ENCODE peak calls at places on chromosome 9, in ten cellular contexts. J, N, O, M, B, E, P, A, T and Y are unnamed samples.

GRCh38 chr9:131927092-131927491 is 152.6 kb downstream of the MED27 start:
- DNase-seq in J (no peak), N (no peak), O (no peak), M (no peak), B (no peak), E (no peak), P (no peak), A (no peak), T (no peak), Y (no peak)

GRCh38 chr9:135281151-135281550 is 193.7 kb downstream of the OLFM1 start:
- DNase-seq in J (no peak), N (no peak), O (no peak), M (no peak), B (no peak), E (no peak), P (no peak), A (no peak), T (no peak), Y (no peak)

GRCh38 chr9:129863059-129863690 is 27.9 kb downstream of the USP20 start:
- DNase-seq in J (no peak), N (no peak), O (no peak), M (peak; percentile 90), B (no peak), E (no peak), P (no peak), A (peak; percentile 96), T (peak; percentile 69), Y (peak; percentile 96)

GRCh38 chr9:36268007-36268427 is 9.8 kb upstream of the GNE start:
- DNase-seq in J (no peak), N (no peak), O (no peak), M (no peak), B (no peak), E (no peak), P (no peak), A (peak; percentile 61), T (no peak), Y (no peak)

GRCh38 chr9:4339783-4340335 is 40.0 kb upstream of the GLIS3 start:
- DNase-seq in J (no peak), N (peak; percentile 15), O (peak; percentile 13), M (no peak), B (no peak), E (no peak), P (no peak), A (no peak), T (no peak), Y (no peak)

GRCh38 chr9:81083062-81083461 is 606.3 kb downstream of the TLE1 start:
- DNase-seq in J (no peak), N (no peak), O (no peak), M (no peak), B (no peak), E (no peak), P (no peak), A (peak; percentile 38), T (no peak), Y (peak; percentile 21)

GRCh38 chr9:127397722-127398647 is 1.0 kb downstream of the SLC2A8 start:
- DNase-seq in J (no peak), N (peak; percentile 63), O (no peak), M (no peak), B (peak; percentile 77), E (peak; percentile 30), P (peak; percentile 81), A (peak; percentile 25), T (peak; percentile 43), Y (peak; percentile 57)

GRCh38 chr9:73050062-73050814 is 97.4 kb upstream of the ALDH1A1 start:
- DNase-seq in J (no peak), N (peak; percentile 47), O (no peak), M (no peak), B (no peak), E (no peak), P (no peak), A (peak; percentile 36), T (no peak), Y (no peak)

GRCh38 chr9:13095056-13095455 is 184.4 kb downstream of the MPDZ start:
- DNase-seq in J (no peak), N (no peak), O (no peak), M (no peak), B (no peak), E (no peak), P (no peak), A (no peak), T (no peak), Y (no peak)

GRCh38 chr9:137273616-137274320 is 3.8 kb upstream of the TOR4A start:
- DNase-seq in J (no peak), N (no peak), O (no peak), M (peak; percentile 67), B (peak; percentile 58), E (no peak), P (no peak), A (no peak), T (no peak), Y (no peak)

GRCh38 chr9:137275937-137276756 is 1.4 kb upstream of the TOR4A start:
- DNase-seq in J (no peak), N (no peak), O (no peak), M (no peak), B (peak; percentile 61), E (no peak), P (no peak), A (no peak), T (no peak), Y (no peak)

GRCh38 chr9:137277329-137278041 is at the start of gene TOR4A:
- DNase-seq in J (peak; percentile 63), N (peak; percentile 89), O (peak; percentile 42), M (peak; percentile 98), B (peak; percentile 85), E (peak; percentile 73), P (peak; percentile 93), A (peak; percentile 87), T (no peak), Y (peak; percentile 85)

GRCh38 chr9:137276757-137277328 is 683 bp upstream of the TOR4A start:
- DNase-seq in J (peak; percentile 33), N (no peak), O (no peak), M (no peak), B (peak; percentile 86), E (no peak), P (no peak), A (peak; percentile 45), T (no peak), Y (peak; percentile 86)

GRCh38 chr9:137275203-137275936 is 2.2 kb upstream of the TOR4A start:
- DNase-seq in J (no peak), N (no peak), O (no peak), M (no peak), B (no peak), E (no peak), P (no peak), A (no peak), T (no peak), Y (no peak)
- H3K4me1 ChIP-seq in J (peaks cover 21% of the 10 kb centered on the region), N (peaks cover 28% of the 10 kb centered on the region), O (peaks cover 36% of the 10 kb centered on the region), M (peaks cover 18% of the 10 kb centered on the region), B (peaks cover 34% of the 10 kb centered on the region), E (peaks cover 3% of the 10 kb centered on the region), P (peaks cover 78% of the 10 kb centered on the region), A (peaks cover 10% of the 10 kb centered on the region), T (peaks cover 38% of the 10 kb centered on the region), Y (peaks cover 29% of the 10 kb centered on the region)

DNA sequence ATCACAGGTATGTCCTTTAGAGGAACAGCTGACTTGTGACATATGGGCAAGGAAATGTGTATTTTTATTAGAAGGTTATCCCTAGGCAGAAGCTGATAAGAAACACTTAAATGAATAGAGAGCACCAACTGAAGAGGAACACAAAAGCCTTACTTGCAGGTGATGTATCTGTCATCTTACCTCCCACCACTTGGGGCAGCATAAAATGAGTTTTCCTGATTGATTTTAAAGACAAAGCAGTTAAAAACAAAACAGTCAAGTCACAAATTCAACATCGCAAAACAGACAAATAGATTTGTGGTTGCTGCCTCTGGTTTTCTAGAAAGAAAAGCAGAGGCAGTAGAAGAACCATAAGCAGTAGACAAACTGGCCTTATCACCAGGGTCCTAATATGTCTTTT is 302.4 kb upstream of the ZNF462 start:
- DNase-seq in J (no peak), N (no peak), O (no peak), M (no peak), B (no peak), E (no peak), P (no peak), A (no peak), T (no peak), Y (no peak)
- TF ChIP-seq CTCF in J (no peak), N (no peak), O (no peak), M (peak; percentile 17), B (no peak), E (peak; percentile 25), P (no peak), A (no peak), T (no peak), Y (no peak)

DNA sequence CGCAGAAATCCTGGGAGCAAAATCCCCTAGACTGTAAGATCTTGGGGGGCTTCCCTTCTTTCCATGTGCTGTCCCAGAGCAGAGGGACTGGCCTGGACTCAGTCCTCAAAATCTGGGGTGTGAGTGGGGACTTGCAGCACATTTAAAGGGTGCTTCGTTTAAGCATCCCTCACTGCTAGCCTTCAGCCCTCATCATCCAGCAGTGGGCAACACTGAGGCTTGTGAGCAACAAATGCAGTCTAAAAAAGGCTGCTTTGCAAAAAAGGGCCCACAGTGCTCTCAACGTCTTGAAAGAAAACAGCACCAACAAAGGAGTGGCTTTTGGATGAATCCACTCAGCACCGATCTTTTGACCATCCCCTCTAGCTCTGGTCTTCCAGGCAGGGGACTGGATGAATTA is 128.3 kb upstream of the TBC1D2 start:
- DNase-seq in J (no peak), N (no peak), O (no peak), M (peak; percentile 7), B (no peak), E (no peak), P (no peak), A (no peak), T (no peak), Y (no peak)
- H3K4me1 ChIP-seq in J (no peaks in the 10 kb centered on the region), N (peaks cover 6% of the 10 kb centered on the region), O (peaks cover 8% of the 10 kb centered on the region), M (no peaks in the 10 kb centered on the region), B (no peaks in the 10 kb centered on the region), E (no peaks in the 10 kb centered on the region), P (no peaks in the 10 kb centered on the region), A (peaks cover 6% of the 10 kb centered on the region), T (no peaks in the 10 kb centered on the region), Y (peaks cover 10% of the 10 kb centered on the region)

GRCh38 chr9:89310486-89311345 is at the start of gene CKS2:
- DNase-seq in J (peak; percentile 99), N (peak; percentile 94), O (peak; percentile 100), M (peak; percentile 99), B (peak; percentile 100), E (peak; percentile 100), P (peak; percentile 100), A (peak; percentile 100), T (peak; percentile 99), Y (peak; percentile 100)
- TF ChIP-seq CTCF in J (no peak), N (no peak), O (peak; percentile 0), M (no peak), B (no peak), E (no peak), P (no peak), A (no peak), T (no peak), Y (no peak)